ENCODE peak calls at places on chromosomes 2 and 18, in eight cellular contexts. F, M, S, H, G, A, V and N are unnamed samples.

GRCh38 chr2:32946314-32947075 is at the start of gene LTBP1:
- DNase-seq in F (no peak), M (peak; percentile 36), S (peak; percentile 24), H (peak; percentile 85), G (peak; percentile 66), A (no peak), V (peak; percentile 75), N (peak; percentile 62)

GRCh38 chr2:101773137-101773536 is 75.6 kb downstream of the MAP4K4 start:
- DNase-seq in F (no peak), M (no peak), S (no peak), H (no peak), G (no peak), A (no peak), V (no peak), N (no peak)

GRCh38 chr2:105557515-105557914 is 158.7 kb upstream of the FHL2 start:
- DNase-seq in F (no peak), M (no peak), S (no peak), H (no peak), G (no peak), A (no peak), V (no peak), N (no peak)

GRCh38 chr2:169623224-169623623 is 39.1 kb downstream of the PPIG start:
- DNase-seq in F (no peak), M (no peak), S (no peak), H (no peak), G (no peak), A (no peak), V (peak; percentile 39), N (no peak)

GRCh38 chr2:68762665-68763064 is 28.1 kb downstream of the ARHGAP25 start:
- DNase-seq in F (no peak), M (no peak), S (no peak), H (no peak), G (no peak), A (no peak), V (peak; percentile 64), N (no peak)

GRCh38 chr2:101205521-101205998 is 47.1 kb upstream of the CNOT11 start:
- DNase-seq in F (peak; percentile 39), M (peak; percentile 100), S (peak; percentile 17), H (no peak), G (peak; percentile 41), A (no peak), V (peak; percentile 68), N (peak; percentile 67)

GRCh38 chr2:1371066-1371465 is 42.2 kb upstream of the TPO start:
- DNase-seq in F (no peak), M (no peak), S (no peak), H (no peak), G (no peak), A (no peak), V (no peak), N (no peak)

GRCh38 chr2:217248312-217248935 is 388.6 kb upstream of the TNP1 start:
- DNase-seq in F (peak; percentile 73), M (no peak), S (no peak), H (peak; percentile 80), G (peak; percentile 14), A (no peak), V (peak; percentile 36), N (peak; percentile 93)

GRCh38 chr2:194314042-194314441 is 1343.0 kb upstream of the SLC39A10 start:
- DNase-seq in F (no peak), M (no peak), S (no peak), H (no peak), G (no peak), A (no peak), V (no peak), N (no peak)

GRCh38 chr2:69798909-69799526 is 30.4 kb upstream of the GMCL1 start:
- DNase-seq in F (no peak), M (no peak), S (no peak), H (no peak), G (no peak), A (no peak), V (peak; percentile 37), N (no peak)

GRCh38 chr2:119263025-119263424 is 39.4 kb downstream of the STEAP3 start:
- DNase-seq in F (no peak), M (no peak), S (no peak), H (no peak), G (no peak), A (no peak), V (no peak), N (no peak)

GRCh38 chr2:226673314-226673723 is 126.3 kb downstream of the IRS1 start:
- DNase-seq in F (no peak), M (peak; percentile 84), S (no peak), H (peak; percentile 78), G (no peak), A (no peak), V (peak; percentile 77), N (no peak)

GRCh38 chr2:9821805-9822445 is 21.3 kb upstream of the TAF1B start:
- DNase-seq in F (no peak), M (no peak), S (no peak), H (no peak), G (no peak), A (no peak), V (no peak), N (no peak)

GRCh38 chr2:28148000-28148399 is 244.7 kb upstream of the FOSL2 start:
- DNase-seq in F (no peak), M (no peak), S (no peak), H (no peak), G (no peak), A (no peak), V (no peak), N (no peak)

GRCh38 chr18:24991661-24992060 is 360.3 kb downstream of the ZNF521 start:
- DNase-seq in F (no peak), M (no peak), S (no peak), H (no peak), G (no peak), A (no peak), V (no peak), N (no peak)

GRCh38 chr2:189285351-189285750 is 105.8 kb upstream of the COL5A2 start:
- DNase-seq in F (no peak), M (no peak), S (no peak), H (no peak), G (no peak), A (no peak), V (no peak), N (no peak)

GRCh38 chr2:238634701-238635402 is 208.1 kb downstream of the ASB1 start:
- DNase-seq in F (no peak), M (no peak), S (no peak), H (no peak), G (no peak), A (no peak), V (no peak), N (no peak)

GRCh38 chr2:122583159-122583917 is 827.9 kb downstream of the TSN start:
- DNase-seq in F (no peak), M (no peak), S (no peak), H (no peak), G (no peak), A (no peak), V (no peak), N (no peak)

GRCh38 chr2:19866741-19867140 is 35.0 kb downstream of the TTC32 start:
- DNase-seq in F (no peak), M (no peak), S (no peak), H (no peak), G (no peak), A (no peak), V (no peak), N (no peak)

GRCh38 chr18:55220523-55220922 is 261.3 kb upstream of the CCDC68 start:
- DNase-seq in F (no peak), M (no peak), S (no peak), H (no peak), G (no peak), A (no peak), V (no peak), N (no peak)

GRCh38 chr2:3246928-3247714 is 130.5 kb downstream of the EIPR1 start:
- DNase-seq in F (no peak), M (no peak), S (no peak), H (no peak), G (no peak), A (no peak), V (no peak), N (no peak)

GRCh38 chr18:36086186-36086585 is 18.8 kb upstream of the RPRD1A start:
- DNase-seq in F (no peak), M (no peak), S (no peak), H (no peak), G (no peak), A (no peak), V (no peak), N (no peak)

GRCh38 chr2:120991401-120991800 is 255.7 kb downstream of the GLI2 start:
- DNase-seq in F (no peak), M (no peak), S (no peak), H (no peak), G (no peak), A (no peak), V (no peak), N (no peak)

GRCh38 chr18:46712406-46712805 is 44.4 kb downstream of the ST8SIA5 start:
- DNase-seq in F (peak; percentile 48), M (no peak), S (no peak), H (peak; percentile 73), G (no peak), A (no peak), V (no peak), N (no peak)